ENCODE peak calls at places on chromosome 18, in nine cellular contexts. P, W, X, Z, F, K, V, T and Y are unnamed samples.

GRCh38 chr18:25181581-25181980 is 170.4 kb downstream of the ZNF521 start:
- DNase-seq in W (no peak), X (no peak), Z (no peak), F (no peak), V (no peak), T (no peak), P (no peak), K (no peak), Y (no peak)

GRCh38 chr18:50724631-50725235 is 95.1 kb downstream of the MRO start:
- DNase-seq in F (peak; percentile 12), P (peak; percentile 59), K (no peak), W (no peak), T (no peak), V (no peak), Z (no peak), X (no peak), Y (no peak)

GRCh38 chr18:55228707-55229106 is 269.4 kb upstream of the CCDC68 start:
- DNase-seq in W (no peak), T (no peak), Z (peak; percentile 72), X (peak; percentile 68), P (peak; percentile 56), K (peak; percentile 47), F (no peak), V (no peak), Y (peak; percentile 66)

GRCh38 chr18:62904396-62905285 is 189.3 kb downstream of the PHLPP1 start:
- DNase-seq in Z (no peak), X (no peak), T (no peak), P (no peak), F (no peak), W (no peak), V (no peak), K (no peak), Y (no peak)

GRCh38 chr18:22074343-22075070 is 94.9 kb upstream of the GATA6 start:
- DNase-seq in Z (no peak), F (no peak), P (no peak), K (no peak), W (no peak), X (no peak), T (no peak), V (no peak), Y (no peak)

GRCh38 chr18:8034674-8035073 is 467.6 kb downstream of the PTPRM start:
- DNase-seq in F (no peak), V (no peak), K (no peak), X (no peak), T (no peak), P (no peak), Z (no peak), W (no peak), Y (no peak)

GRCh38 chr18:48743046-48743445 is 204.2 kb downstream of the CTIF start:
- DNase-seq in W (peak; percentile 67), F (no peak), K (no peak), V (no peak), P (peak; percentile 90), X (peak; percentile 87), Z (no peak), T (no peak), Y (no peak)

GRCh38 chr18:12958478-12958877 is 10.7 kb downstream of the SEH1L start:
- DNase-seq in X (no peak), P (no peak), T (no peak), K (no peak), V (no peak), F (no peak), Z (no peak), W (no peak), Y (no peak)

GRCh38 chr18:43596106-43596712 is 318.9 kb upstream of the SYT4 start:
- DNase-seq in F (no peak), K (peak; percentile 13), V (no peak), T (no peak), Z (no peak), W (no peak), X (no peak), P (no peak), Y (no peak)

GRCh38 chr18:56112013-56112749 is 524.2 kb upstream of the TCF4 start:
- DNase-seq in P (no peak), F (no peak), X (no peak), V (no peak), K (no peak), Z (no peak), T (no peak), W (no peak), Y (no peak)

GRCh38 chr18:54119524-54120019 is 104.9 kb downstream of the MBD2 start:
- DNase-seq in T (peak; percentile 10), F (peak; percentile 4), W (no peak), Z (no peak), V (no peak), P (no peak), K (peak; percentile 73), X (no peak), Y (peak; percentile 61)

GRCh38 chr18:5582849-5583667 is 39.3 kb upstream of the EPB41L3 start:
- DNase-seq in V (no peak), Z (no peak), X (no peak), F (no peak), K (no peak), P (no peak), T (no peak), W (no peak), Y (no peak)

GRCh38 chr18:41075212-41075611 is 879.8 kb upstream of the PIK3C3 start:
- DNase-seq in T (no peak), F (no peak), P (no peak), K (peak; percentile 11), Z (no peak), W (no peak), X (no peak), V (no peak), Y (no peak)

GRCh38 chr18:63736856-63737255 is 34.1 kb downstream of the SERPINB11 start:
- DNase-seq in W (no peak), T (no peak), F (no peak), X (no peak), P (no peak), V (no peak), K (no peak), Z (no peak), Y (no peak)

GRCh38 chr18:25140144-25140961 is 211.6 kb downstream of the ZNF521 start:
- DNase-seq in V (no peak), Z (no peak), K (no peak), P (no peak), X (no peak), W (no peak), F (no peak), T (no peak), Y (no peak)

GRCh38 chr18:29892960-29893558 is 1149.5 kb downstream of the DSC3 start:
- DNase-seq in W (no peak), Z (no peak), X (no peak), P (no peak), K (peak; percentile 16), F (no peak), T (no peak), V (no peak), Y (no peak)

GRCh38 chr18:58852629-58853028 is 12.0 kb upstream of the ZNF532 start:
- DNase-seq in P (no peak), V (no peak), Z (no peak), T (no peak), W (no peak), F (no peak), K (no peak), X (no peak), Y (no peak)
- H3K27me3 ChIP-seq in P (no peaks in the 10 kb centered on the region), V (no peaks in the 10 kb centered on the region), Z (peaks cover 3% of the 10 kb centered on the region), T (no peaks in the 10 kb centered on the region), W (no peaks in the 10 kb centered on the region), F (no peaks in the 10 kb centered on the region), K (peaks cover 23% of the 10 kb centered on the region), X (no peaks in the 10 kb centered on the region), Y (no peaks in the 10 kb centered on the region)

GRCh38 chr18:61637319-61637718 is 255.5 kb downstream of the RNF152 start:
- DNase-seq in Z (no peak), F (peak; percentile 42), P (no peak), X (no peak), W (no peak), V (no peak), K (peak; percentile 73), T (no peak), Y (peak; percentile 89)
- H3K27me3 ChIP-seq in Z (peaks cover 5% of the 10 kb centered on the region), F (peaks cover 29% of the 10 kb centered on the region), P (no peaks in the 10 kb centered on the region), X (no peaks in the 10 kb centered on the region), W (no peaks in the 10 kb centered on the region), V (no peaks in the 10 kb centered on the region), K (no peaks in the 10 kb centered on the region), T (no peaks in the 10 kb centered on the region), Y (no peaks in the 10 kb centered on the region)

DNA sequence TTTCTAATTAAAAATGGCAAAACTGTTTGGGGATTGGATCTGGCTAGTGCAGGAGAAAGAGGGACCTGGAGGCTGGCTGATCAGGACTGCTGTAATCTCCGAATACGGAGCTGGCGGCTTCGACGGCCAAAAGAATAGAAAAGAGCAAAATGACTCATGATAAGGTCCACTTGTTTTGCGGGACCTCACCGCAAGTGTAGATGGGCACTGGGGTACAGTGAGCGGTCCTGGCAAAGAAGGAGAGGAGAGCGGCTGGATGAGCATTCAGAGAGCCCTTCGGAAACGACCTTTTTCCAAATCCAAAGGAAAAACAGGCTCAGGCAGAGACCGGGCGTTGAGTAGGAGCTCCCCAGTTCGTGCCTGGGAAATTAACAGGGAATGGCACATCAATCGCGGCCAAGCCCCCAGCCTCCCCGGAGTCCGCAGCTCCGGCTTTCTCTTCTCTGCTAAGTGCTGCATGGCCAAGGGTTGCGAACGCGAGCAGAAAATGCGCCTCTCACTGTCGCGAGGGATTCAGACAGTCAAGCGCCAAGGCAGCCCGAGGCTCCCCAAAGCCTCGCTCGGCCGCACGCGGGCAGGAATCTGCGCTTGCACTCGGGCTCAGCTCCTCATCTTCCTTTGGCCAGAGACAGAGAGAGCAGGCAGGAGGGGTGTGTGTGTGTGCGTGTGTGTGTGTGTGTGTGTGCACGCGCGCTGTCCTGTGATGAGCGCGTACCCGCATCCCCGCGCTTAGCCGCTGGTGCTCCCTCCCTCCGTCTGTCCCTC is 1.8 kb downstream of the DCC start:
- DNase-seq in F (peak; percentile 51), T (no peak), V (no peak), P (peak; percentile 18), W (no peak), X (no peak), K (peak; percentile 73), Z (no peak), Y (peak; percentile 80)
- H3K27me3 ChIP-seq in F (peaks cover 30% of the 10 kb centered on the region), T (no peaks in the 10 kb centered on the region), V (peaks cover 56% of the 10 kb centered on the region), P (peaks cover 4% of the 10 kb centered on the region), W (peaks cover 18% of the 10 kb centered on the region), X (no peaks in the 10 kb centered on the region), K (peaks cover 54% of the 10 kb centered on the region), Z (peaks cover 65% of the 10 kb centered on the region), Y (peaks cover 76% of the 10 kb centered on the region)

GRCh38 chr18:3054214-3054613 is 41.3 kb upstream of the LPIN2 start:
- DNase-seq in F (no peak), X (no peak), P (no peak), W (no peak), V (no peak), K (no peak), T (no peak), Z (no peak), Y (no peak)

GRCh38 chr18:3054785-3055184 is 41.8 kb upstream of the LPIN2 start:
- DNase-seq in V (no peak), X (no peak), F (no peak), W (no peak), T (no peak), Z (no peak), P (no peak), K (no peak), Y (no peak)

GRCh38 chr18:3051718-3052410 is 38.9 kb upstream of the LPIN2 start:
- DNase-seq in T (no peak), V (no peak), W (no peak), P (no peak), K (no peak), X (no peak), F (no peak), Z (no peak), Y (peak; percentile 39)

GRCh38 chr18:3052411-3052758 is 39.4 kb upstream of the LPIN2 start:
- DNase-seq in X (no peak), T (no peak), V (no peak), W (no peak), P (no peak), F (no peak), Z (no peak), K (no peak), Y (peak; percentile 11)

GRCh38 chr18:3053081-3053480 is 40.1 kb upstream of the LPIN2 start:
- DNase-seq in V (no peak), X (no peak), W (no peak), K (no peak), P (no peak), T (no peak), F (no peak), Z (no peak), Y (peak; percentile 25)
- H3K27me3 ChIP-seq in V (no peaks in the 10 kb centered on the region), X (no peaks in the 10 kb centered on the region), W (no peaks in the 10 kb centered on the region), K (no peaks in the 10 kb centered on the region), P (no peaks in the 10 kb centered on the region), T (no peaks in the 10 kb centered on the region), F (no peaks in the 10 kb centered on the region), Z (no peaks in the 10 kb centered on the region), Y (no peaks in the 10 kb centered on the region)